ENCODE peak calls at places on chromosome 14, in six cellular contexts. Z is tibial artery, J is colonic mucosa, Q is AG04450, N is SK-N-SH, G is adrenal gland. R is an unnamed sample.

GRCh38 chr14:24275524-24276139 is 4.2 kb upstream of the RABGGTA start:
- DNase-seq in G (no peak), Q (no peak), J (no peak), N (no peak), Z (no peak), R (no peak)

GRCh38 chr14:67999693-68000384 is 180.3 kb downstream of the RAD51B start:
- DNase-seq in Q (no peak), G (no peak), N (no peak), J (no peak), Z (no peak), R (peak)

GRCh38 chr14:32068708-32069107 is 8.4 kb upstream of the ARHGAP5 start:
- DNase-seq in G (no peak), Z (no peak), Q (no peak), N (no peak), J (no peak), R (no peak)

GRCh38 chr14:39368261-39368959 is 63.8 kb downstream of the FBXO33 start:
- DNase-seq in J (no peak), N (peak), Z (no peak), Q (peak), G (peak), R (peak)

GRCh38 chr14:30005114-30005698 is 77.6 kb upstream of the PRKD1 start:
- DNase-seq in J (no peak), Z (no peak), Q (peak), N (peak), G (peak), R (peak)

GRCh38 chr14:64536488-64537245 is 3.9 kb upstream of the HSPA2 start:
- DNase-seq in N (no peak), J (no peak), Q (peak), G (no peak), Z (no peak), R (peak)

GRCh38 chr14:23365353-23366162 is 586 bp upstream of the EFS start:
- DNase-seq in Q (no peak), Z (peak), N (peak), G (no peak), J (no peak), R (no peak)

GRCh38 chr14:64704743-64705405 is 650 bp downstream of the PLEKHG3 start:
- DNase-seq in Q (no peak), Z (peak), J (peak), N (peak), G (no peak), R (no peak)

GRCh38 chr14:64095620-64096019 is 198.6 kb downstream of the ESR2 start:
- DNase-seq in Q (no peak), N (no peak), J (no peak), G (no peak), Z (no peak), R (peak)

GRCh38 chr14:100333311-100333710 is 10.2 kb downstream of the SLC25A47 start:
- DNase-seq in J (no peak), G (no peak), Z (no peak), N (no peak), Q (no peak), R (no peak)

GRCh38 chr14:103314496-103315277 is 19.4 kb upstream of the EIF5 start:
- DNase-seq in Q (no peak), Z (peak), J (no peak), N (no peak), G (peak), R (no peak)

GRCh38 chr14:81382517-81383225 is 17.5 kb downstream of the STON2 start:
- DNase-seq in N (no peak), G (no peak), Q (no peak), J (no peak), Z (no peak), R (no peak)

GRCh38 chr14:64465856-64466554 is 706 bp downstream of the AKAP5 start:
- DNase-seq in N (peak), Q (peak), Z (no peak), G (peak), J (peak), R (no peak)

GRCh38 chr14:89853976-89854693 is 100.4 kb downstream of the EFCAB11 start:
- DNase-seq in J (no peak), Z (no peak), Q (no peak), G (no peak), N (no peak), R (peak)

GRCh38 chr14:51458563-51458955 is 193.2 kb upstream of the FRMD6 start:
- DNase-seq in G (no peak), N (no peak), Z (no peak), J (no peak), Q (peak), R (no peak)

GRCh38 chr14:70685480-70686197 is 43.9 kb downstream of the TTC9 start:
- DNase-seq in Q (no peak), N (no peak), Z (no peak), J (no peak), G (no peak), R (no peak)

GRCh38 chr14:56061051-56061450 is 57.2 kb upstream of the PELI2 start:
- DNase-seq in N (no peak), G (no peak), Z (no peak), J (no peak), Q (no peak), R (no peak)

GRCh38 chr14:54202288-54202687 is 194.5 kb upstream of the CDKN3 start:
- DNase-seq in J (no peak), Z (no peak), G (no peak), N (no peak), Q (no peak), R (no peak)

GRCh38 chr14:31592619-31593018 is 31.4 kb downstream of the NUBPL start:
- DNase-seq in Z (no peak), Q (no peak), G (no peak), N (no peak), J (no peak), R (no peak)

GRCh38 chr14:78921856-78922255 is 751.7 kb downstream of the NRXN3 start:
- DNase-seq in Q (peak), N (no peak), J (no peak), Z (no peak), G (no peak), R (peak)

GRCh38 chr14:80996049-80996901 is 40.9 kb downstream of the TSHR start:
- DNase-seq in G (peak), N (peak), J (peak), Z (no peak), Q (peak), R (peak)

GRCh38 chr14:53999061-53999488 is 42.5 kb upstream of the BMP4 start:
- DNase-seq in Z (no peak), G (no peak), N (no peak), J (no peak), Q (peak), R (peak)

GRCh38 chr14:102786758-102787157 is 9.5 kb downstream of the TRAF3 start:
- DNase-seq in Z (no peak), G (no peak), Q (no peak), J (no peak), N (no peak), R (no peak)

GRCh38 chr14:58428011-58428807 is 690 bp downstream of the KIAA0586 start:
- DNase-seq in G (peak), N (peak), Q (no peak), J (peak), Z (no peak), R (no peak)

GRCh38 chr14:67512463-67513134 is 20.5 kb upstream of the PLEKHH1 start:
- DNase-seq in Q (no peak), J (no peak), Z (no peak), G (peak), N (no peak), R (no peak)

GRCh38 chr14:63890553-63890952 is 37.7 kb downstream of the SYNE2 start:
- DNase-seq in G (no peak), N (no peak), Q (no peak), J (no peak), Z (no peak), R (no peak)

DNA sequence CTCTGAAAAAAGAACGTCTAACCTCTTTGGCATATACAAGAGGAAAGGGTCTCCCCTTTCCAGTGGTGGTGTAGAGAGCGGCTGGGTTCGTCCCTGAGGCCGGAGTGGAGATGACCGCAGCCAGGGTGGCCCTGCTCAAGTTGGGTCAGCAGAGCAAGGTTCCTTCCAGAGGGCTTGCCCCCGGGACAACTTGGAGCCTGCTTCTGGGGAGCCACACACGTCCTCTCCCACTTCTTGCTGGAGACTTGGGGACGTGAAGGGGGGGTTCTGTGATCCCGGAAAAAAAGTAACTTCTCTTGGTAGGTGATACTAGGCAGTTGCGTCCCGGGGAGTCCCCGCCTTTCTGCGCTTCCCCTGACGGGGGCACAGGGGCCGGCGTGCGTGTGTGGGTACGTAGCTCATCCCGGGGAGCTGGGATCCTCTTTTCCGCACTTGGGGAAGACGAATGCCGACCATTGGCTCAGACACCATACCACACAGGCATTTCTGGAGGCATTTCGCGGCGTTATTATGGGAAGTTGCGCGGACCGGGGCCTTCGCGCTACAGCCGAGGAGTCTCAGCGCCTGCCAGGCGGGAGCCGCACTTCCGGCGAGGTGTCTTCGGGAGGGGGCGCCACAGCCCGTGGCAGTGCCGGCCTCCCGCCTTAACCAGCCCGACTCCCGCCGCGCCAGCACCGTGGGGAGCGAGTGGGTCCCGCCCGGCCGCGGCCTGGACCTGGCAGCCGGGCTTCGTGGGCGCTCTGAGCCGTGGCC is 14.8 kb upstream of the PAX9 start:
- DNase-seq in G (no peak), N (no peak), J (no peak), Z (peak), Q (no peak), R (no peak)
- H3K4me3 ChIP-seq in G (no peak), N (no peak), J (peak), Z (peak), Q (no peak), R (peak)

GRCh38 chr14:61570188-61570960 is 124.9 kb upstream of the HIF1A start:
- DNase-seq in Z (peak), Q (no peak), G (no peak), J (no peak), N (no peak), R (no peak)

GRCh38 chr14:61567838-61568571 is 127.3 kb upstream of the HIF1A start:
- DNase-seq in N (no peak), J (no peak), G (no peak), Z (peak), Q (no peak), R (no peak)

GRCh38 chr14:61569783-61570182 is 125.5 kb upstream of the HIF1A start:
- DNase-seq in Q (no peak), G (peak), Z (peak), N (no peak), J (no peak), R (no peak)

GRCh38 chr14:61569308-61569707 is 126.0 kb upstream of the HIF1A start:
- DNase-seq in Z (no peak), Q (no peak), N (no peak), J (no peak), G (no peak), R (no peak)

GRCh38 chr14:61568572-61569011 is 126.7 kb upstream of the HIF1A start:
- DNase-seq in N (no peak), G (no peak), Q (no peak), J (peak), Z (no peak), R (no peak)
- TF ChIP-seq CTCF in N (no peak), G (no peak), Q (no peak), J (peak), Z (peak), R (no peak)

GRCh38 chr14:96082420-96083300 is 43.5 kb downstream of the C14orf132 start:
- DNase-seq in G (no peak), N (no peak), Q (no peak), J (no peak), Z (peak), R (no peak)
- H3K4me3 ChIP-seq in G (no peak), N (no peak), Q (no peak), J (no peak), Z (no peak), R (no peak)

DNA sequence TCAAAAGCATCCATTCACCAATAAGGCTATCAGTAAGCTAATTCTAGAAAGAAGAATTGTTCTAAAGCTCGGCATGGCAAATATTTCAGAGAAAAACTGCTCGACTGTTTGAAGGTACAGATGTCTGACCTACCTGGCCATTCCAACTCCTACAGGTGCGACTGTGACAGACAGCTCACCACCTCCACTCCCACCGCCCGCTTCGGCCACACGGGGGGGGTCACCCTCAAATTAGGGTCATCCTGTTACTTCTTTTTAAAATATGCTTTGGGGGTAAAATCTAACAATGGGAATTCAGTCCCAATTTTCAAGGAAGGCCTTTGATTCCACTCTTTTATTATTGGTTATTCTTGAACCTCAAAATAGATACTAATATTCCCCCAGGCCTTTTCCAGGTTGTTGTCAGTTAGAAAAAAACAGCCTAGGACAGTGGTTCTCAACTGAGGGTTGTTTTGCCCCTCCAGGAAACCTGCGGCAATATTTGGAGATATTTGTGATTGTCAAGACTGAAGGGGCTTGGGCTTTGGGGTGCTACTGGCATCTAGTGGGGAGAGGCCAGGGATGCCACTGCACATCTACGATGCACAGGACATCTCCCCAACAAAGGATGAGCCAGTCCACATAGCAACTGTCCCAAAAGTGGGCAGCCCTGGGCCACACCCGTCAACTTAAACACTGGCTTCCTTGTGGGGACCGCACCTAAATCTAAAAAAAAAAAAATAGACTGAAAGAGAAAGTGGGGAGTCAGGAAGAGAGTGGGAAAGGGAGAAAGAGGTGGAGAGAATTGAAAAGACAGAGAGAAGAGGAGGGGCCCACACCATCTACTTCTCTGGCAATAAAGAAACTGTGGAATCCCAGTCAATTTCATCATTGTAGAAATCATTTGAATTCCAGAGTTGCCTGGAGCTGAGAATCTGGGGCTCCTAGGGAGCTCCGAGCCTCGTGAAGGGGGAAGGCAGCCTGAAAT is 81.0 kb downstream of the BCL11B start:
- DNase-seq in J (no peak), N (no peak), Q (no peak), G (no peak), Z (no peak), R (no peak)
- TF ChIP-seq CTCF in J (no peak), N (no peak), Q (no peak), G (no peak), Z (no peak), R (no peak)

DNA sequence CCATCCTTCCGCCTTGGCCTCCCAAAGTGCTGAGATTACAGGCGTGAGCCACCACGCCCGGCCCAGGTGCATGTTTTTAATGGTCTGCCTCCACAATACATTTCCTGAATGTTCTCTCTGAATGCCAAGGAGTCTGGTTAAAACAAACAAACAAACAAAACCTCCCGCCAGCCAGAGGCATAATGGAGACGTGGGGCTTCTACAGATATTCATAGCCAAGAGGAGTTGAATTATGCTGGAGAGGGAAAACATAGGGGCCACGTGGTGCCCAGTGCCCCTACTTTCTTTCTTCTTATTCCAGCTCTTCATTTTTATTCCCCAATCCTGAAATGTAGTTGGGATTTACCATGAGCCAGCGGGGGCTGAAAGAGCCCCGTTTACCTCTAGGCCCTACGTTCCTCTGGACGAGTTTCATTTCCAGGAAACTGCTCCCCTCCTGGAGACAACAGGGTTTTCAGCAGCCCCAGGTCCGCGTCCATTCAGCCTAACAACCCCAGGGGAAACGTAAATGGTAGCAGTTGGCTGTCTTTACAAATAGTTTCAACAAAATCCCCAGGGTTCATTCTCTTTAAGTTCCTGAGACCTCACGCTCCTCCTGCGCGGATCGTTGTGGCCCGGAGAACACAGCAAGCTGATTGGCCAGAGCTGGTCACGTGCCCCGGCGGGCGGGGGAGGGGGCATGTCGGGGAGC is 108.5 kb upstream of the ESRRB start:
- DNase-seq in G (peak), Q (no peak), J (peak), N (peak), Z (peak), R (no peak)
- H3K4me3 ChIP-seq in G (no peak), Q (peak), J (peak), N (peak), Z (peak), R (peak)

GRCh38 chr14:99131632-99132271 is 140.2 kb downstream of the BCL11B start:
- DNase-seq in Q (no peak), J (no peak), Z (peak), N (no peak), G (no peak), R (no peak)
- TF ChIP-seq CTCF in Q (no peak), J (no peak), Z (no peak), N (no peak), G (no peak), R (no peak)